ENCODE peak calls at places on chromosomes 7 and 10, in four cellular contexts. L, J, Z and Y are unnamed samples.

GRCh38 chr10:44993226-44993921 is 7.3 kb upstream of the ZNF22 start:
- DNase-seq in J (no peak), L (peak), Z (no peak), Y (peak)

GRCh38 chr7:117780832-117781231 is 92.4 kb downstream of the CTTNBP2 start:
- DNase-seq in Z (no peak), J (peak), L (no peak), Y (no peak)

GRCh38 chr10:30827531-30828120 is 198.1 kb upstream of the LYZL2 start:
- DNase-seq in J (peak), L (no peak), Z (no peak), Y (peak)

GRCh38 chr10:102358717-102359382 is 36.7 kb upstream of the NFKB2 start:
- DNase-seq in J (peak), Z (no peak), L (no peak), Y (no peak)

GRCh38 chr7:138849701-138850100 is 51.7 kb upstream of the ATP6V0A4 start:
- DNase-seq in L (no peak), Z (no peak), J (no peak), Y (no peak)

GRCh38 chr7:87100326-87100725 is 40.9 kb upstream of the ELAPOR2 start:
- DNase-seq in J (no peak), L (no peak), Z (no peak), Y (no peak)

GRCh38 chr10:82150123-82150900 is 275.3 kb downstream of the NRG3 start:
- DNase-seq in Z (no peak), L (no peak), J (no peak), Y (no peak)

GRCh38 chr10:113035724-113036312 is 85.8 kb downstream of the TCF7L2 start:
- DNase-seq in Z (no peak), J (no peak), L (no peak), Y (no peak)

GRCh38 chr10:123583639-123584418 is 82.3 kb upstream of the GPR26 start:
- DNase-seq in J (peak), Z (peak), L (peak), Y (peak)

GRCh38 chr7:106012935-106013439 is 49.9 kb downstream of the CDHR3 start:
- DNase-seq in L (no peak), J (peak), Z (no peak), Y (no peak)

GRCh38 chr7:750111-750905 is 23.2 kb upstream of the PRKAR1B start:
- DNase-seq in Z (no peak), J (no peak), L (no peak), Y (no peak)

GRCh38 chr7:34087892-34088891 is 182.9 kb downstream of the BMPER start:
- DNase-seq in J (peak), Z (peak), L (no peak), Y (no peak)

GRCh38 chr10:103888113-103888841 is 29.7 kb downstream of the STN1 start:
- DNase-seq in L (peak), Z (peak), J (peak), Y (peak)

GRCh38 chr7:111730476-111731300 is 168.4 kb upstream of the IMMP2L start:
- DNase-seq in L (no peak), J (peak), Z (peak), Y (no peak)

GRCh38 chr7:156578578-156578940 is 62.0 kb upstream of the RNF32 start:
- DNase-seq in Z (no peak), L (no peak), J (no peak), Y (no peak)

GRCh38 chr7:23473848-23474097 is 3.5 kb upstream of the IGF2BP3 start:
- DNase-seq in L (no peak), Z (no peak), J (no peak), Y (no peak)

GRCh38 chr7:158301221-158301620 is 286.4 kb downstream of the PTPRN2 start:
- DNase-seq in Z (no peak), J (no peak), L (no peak), Y (no peak)

GRCh38 chr7:83835424-83835823 is 186.5 kb upstream of the SEMA3E start:
- DNase-seq in L (no peak), J (no peak), Z (no peak), Y (no peak)

GRCh38 chr7:71868797-71869196 is 543.3 kb downstream of the CALN1 start:
- DNase-seq in J (no peak), L (no peak), Z (no peak), Y (no peak)

GRCh38 chr7:116570306-116570705 is 45.5 kb downstream of the CAV1 start:
- DNase-seq in J (no peak), L (no peak), Z (no peak), Y (no peak)

GRCh38 chr7:816751-817671 is 15.3 kb upstream of the SUN1 start:
- DNase-seq in L (no peak), J (no peak), Z (no peak), Y (no peak)

GRCh38 chr10:114538544-114538906 is 119.5 kb downstream of the ABLIM1 start:
- DNase-seq in Z (no peak), L (no peak), J (no peak), Y (no peak)

GRCh38 chr10:71754562-71754961 is 18.8 kb downstream of the VSIR start:
- DNase-seq in Z (no peak), L (no peak), J (no peak), Y (no peak)

GRCh38 chr10:95330966-95331453 is 40.2 kb upstream of the PDLIM1 start:
- DNase-seq in Z (no peak), J (peak), L (no peak), Y (no peak)

GRCh38 chr10:4812952-4813351 is 13.1 kb upstream of the AKR1E2 start:
- DNase-seq in Z (peak), L (no peak), J (peak), Y (no peak)

GRCh38 chr7:140213684-140214074 is 36.9 kb upstream of the KDM7A start:
- DNase-seq in Z (no peak), L (no peak), J (no peak), Y (no peak)

DNA sequence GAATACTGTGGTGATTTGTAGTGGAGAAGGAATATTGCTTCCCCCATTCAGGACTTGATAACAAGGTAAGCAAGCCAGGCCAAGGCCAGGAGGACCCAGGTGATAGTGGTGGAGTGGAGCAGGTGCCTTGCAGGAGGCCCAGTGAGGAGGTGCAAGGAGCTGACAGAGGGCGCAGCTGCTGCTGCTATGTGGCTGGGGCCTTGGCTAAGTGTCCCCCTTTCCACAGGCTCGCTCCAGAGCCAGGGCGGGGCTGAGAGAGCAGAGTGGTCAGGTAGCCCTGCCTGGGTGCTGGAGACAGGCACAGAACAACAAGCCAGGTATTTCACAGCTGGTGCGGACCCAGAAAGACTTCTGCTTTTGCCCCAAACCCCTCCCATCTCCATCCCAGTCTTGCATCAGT is 163.0 kb downstream of the EGFR start:
- DNase-seq in L (no peak), J (no peak), Z (no peak), Y (no peak)
- TF ChIP-seq CTCF in L (no peak), J (no peak), Z (no peak), Y (no peak)

GRCh38 chr10:110672580-110672919 is 28.4 kb downstream of the RBM20 start:
- DNase-seq in L (no peak), Z (no peak), J (no peak), Y (no peak)
- TF ChIP-seq POLR2A in L (no peak), Z (no peak), J (no peak), Y (no peak)

DNA sequence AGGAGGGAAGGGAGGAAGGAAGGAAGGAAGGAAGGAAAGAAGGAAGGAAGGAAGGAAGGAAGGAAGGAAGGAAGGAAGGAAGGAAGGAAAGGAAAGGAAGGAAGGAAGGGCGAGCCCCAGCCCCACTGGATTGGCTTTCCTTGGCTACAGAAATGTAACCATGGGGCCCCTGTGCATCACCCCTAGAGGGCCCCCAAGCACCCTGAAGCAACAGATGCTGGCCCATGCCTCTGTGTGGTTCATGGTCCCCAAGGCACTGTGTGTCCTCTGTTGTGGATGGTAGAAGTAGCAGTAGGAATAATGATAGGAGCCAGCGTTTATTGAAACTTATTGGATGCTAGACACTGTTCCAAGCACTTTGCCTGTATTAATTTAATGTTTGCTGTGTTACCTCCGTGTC is 116.6 kb upstream of the MACROH2A2 start:
- DNase-seq in Z (no peak), J (no peak), L (no peak), Y (no peak)
- H3K4me3 ChIP-seq in Z (no peak), J (no peak), L (no peak), Y (no peak)

GRCh38 chr7:79176859-79177477 is 276.5 kb downstream of the MAGI2 start:
- DNase-seq in J (peak), Z (peak), L (peak), Y (no peak)
- TF ChIP-seq CTCF in J (peak), Z (peak), L (peak), Y (no peak)